ENCODE peak calls at places on chromosomes 2 and 18, in seven cellular contexts. P is astrocyte; I is effector memory CD4-positive, alpha-beta T cell; J is ovary; D is HepG2; Q is body of pancreas; Z is cardiac muscle cell. M is an unnamed sample. For H3K4me1 and H3K27me3, the result is how much of the 10 kb centered on the place peaks cover.

GRCh38 chr2:195029804-195030654 is 627.0 kb upstream of the SLC39A10 start:
- DNase-seq in Z (no peak), P (no peak), I (no peak), Q (no peak), D (no peak), J (no peak), M (no peak)

GRCh38 chr2:28377984-28378678 is 14.5 kb upstream of the FOSL2 start:
- DNase-seq in J (no peak), Z (no peak), P (no peak), Q (peak), D (no peak), I (no peak), M (no peak)

GRCh38 chr2:222959358-222959757 is 92.6 kb upstream of the KCNE4 start:
- DNase-seq in P (peak), I (no peak), Q (no peak), J (no peak), D (peak), Z (peak), M (no peak)

GRCh38 chr18:36075862-36076587 is 8.7 kb upstream of the RPRD1A start:
- DNase-seq in P (peak), I (no peak), J (no peak), Z (peak), D (peak), Q (no peak), M (no peak)

GRCh38 chr2:191265311-191266170 is 20.3 kb downstream of the MYO1B start:
- DNase-seq in P (peak), D (no peak), Z (peak), Q (no peak), I (no peak), J (no peak), M (no peak)

GRCh38 chr2:27464443-27464842 is 22.3 kb downstream of the KRTCAP3 start:
- DNase-seq in P (no peak), Q (no peak), I (no peak), Z (no peak), D (no peak), J (no peak), M (no peak)

GRCh38 chr18:36470896-36471295 is 173.4 kb downstream of the FHOD3 start:
- DNase-seq in Q (no peak), D (no peak), I (no peak), J (no peak), P (no peak), Z (no peak), M (no peak)

GRCh38 chr2:79855264-79856006 is 342.6 kb downstream of the CTNNA2 start:
- DNase-seq in Z (no peak), P (no peak), D (no peak), I (no peak), J (no peak), Q (peak), M (no peak)

GRCh38 chr18:43668866-43669265 is 391.6 kb upstream of the SYT4 start:
- DNase-seq in J (no peak), Z (no peak), I (no peak), Q (no peak), D (no peak), P (no peak), M (no peak)

GRCh38 chr2:74833418-74834233 is at the start of gene HK2:
- DNase-seq in J (peak), P (peak), Z (peak), I (peak), D (peak), Q (peak), M (peak)

GRCh38 chr18:66655407-66655806 is 51.5 kb upstream of the CDH19 start:
- DNase-seq in D (no peak), Z (no peak), P (no peak), J (no peak), Q (no peak), I (no peak), M (no peak)

GRCh38 chr2:43311276-43311675 is 84.9 kb upstream of the ZFP36L2 start:
- DNase-seq in P (peak), Q (no peak), I (no peak), D (peak), J (no peak), Z (peak), M (no peak)

GRCh38 chr2:2054363-2054882 is 276.7 kb downstream of the MYT1L start:
- DNase-seq in J (no peak), P (no peak), Z (no peak), D (no peak), I (no peak), Q (no peak), M (no peak)

GRCh38 chr2:240132651-240132980 is 3.5 kb downstream of the COPS9 start:
- DNase-seq in I (no peak), D (no peak), Q (no peak), J (no peak), Z (no peak), P (no peak), M (no peak)

GRCh38 chr2:41791523-41791922 is 256.3 kb upstream of the PKDCC start:
- DNase-seq in Z (peak), D (peak), I (no peak), J (no peak), Q (peak), P (peak), M (no peak)

GRCh38 chr2:74059137-74059775 is 74.5 kb downstream of the TET3 start:
- DNase-seq in I (no peak), P (no peak), J (no peak), D (no peak), Q (no peak), Z (no peak), M (no peak)

GRCh38 chr2:170843656-170844055 is 27.0 kb downstream of the GAD1 start:
- DNase-seq in P (peak), J (no peak), Q (no peak), Z (peak), D (no peak), I (no peak), M (no peak)

GRCh38 chr2:109144271-109144670 is 15.3 kb downstream of the SH3RF3 start:
- DNase-seq in P (no peak), J (no peak), I (no peak), D (no peak), Q (no peak), Z (no peak), M (peak)

GRCh38 chr2:129711816-129712420 is 267.5 kb upstream of the RAB6C start:
- DNase-seq in D (no peak), J (no peak), Q (no peak), P (no peak), Z (no peak), I (no peak), M (no peak)

GRCh38 chr2:217876253-217876570 is 126.6 kb downstream of the TNS1 start:
- DNase-seq in Z (no peak), P (no peak), J (no peak), Q (no peak), I (no peak), D (no peak), M (no peak)

GRCh38 chr2:217877866-217878265 is 124.9 kb downstream of the TNS1 start:
- DNase-seq in Z (no peak), I (no peak), P (no peak), J (no peak), D (no peak), Q (no peak), M (no peak)

GRCh38 chr2:217880490-217880889 is 122.3 kb downstream of the TNS1 start:
- DNase-seq in P (no peak), J (no peak), Z (no peak), D (no peak), I (no peak), Q (no peak), M (no peak)

GRCh38 chr2:217880891-217881290 is 121.9 kb downstream of the TNS1 start:
- DNase-seq in P (no peak), Q (no peak), Z (no peak), D (no peak), J (no peak), I (no peak), M (no peak)

GRCh38 chr2:217878865-217879595 is 123.8 kb downstream of the TNS1 start:
- DNase-seq in D (no peak), Q (no peak), P (no peak), Z (no peak), J (peak), I (no peak), M (no peak)
- H3K4me1 ChIP-seq in D (under half), Q (under half), P (under half), Z (under half), J (under half), I (under half), M (under half)

DNA sequence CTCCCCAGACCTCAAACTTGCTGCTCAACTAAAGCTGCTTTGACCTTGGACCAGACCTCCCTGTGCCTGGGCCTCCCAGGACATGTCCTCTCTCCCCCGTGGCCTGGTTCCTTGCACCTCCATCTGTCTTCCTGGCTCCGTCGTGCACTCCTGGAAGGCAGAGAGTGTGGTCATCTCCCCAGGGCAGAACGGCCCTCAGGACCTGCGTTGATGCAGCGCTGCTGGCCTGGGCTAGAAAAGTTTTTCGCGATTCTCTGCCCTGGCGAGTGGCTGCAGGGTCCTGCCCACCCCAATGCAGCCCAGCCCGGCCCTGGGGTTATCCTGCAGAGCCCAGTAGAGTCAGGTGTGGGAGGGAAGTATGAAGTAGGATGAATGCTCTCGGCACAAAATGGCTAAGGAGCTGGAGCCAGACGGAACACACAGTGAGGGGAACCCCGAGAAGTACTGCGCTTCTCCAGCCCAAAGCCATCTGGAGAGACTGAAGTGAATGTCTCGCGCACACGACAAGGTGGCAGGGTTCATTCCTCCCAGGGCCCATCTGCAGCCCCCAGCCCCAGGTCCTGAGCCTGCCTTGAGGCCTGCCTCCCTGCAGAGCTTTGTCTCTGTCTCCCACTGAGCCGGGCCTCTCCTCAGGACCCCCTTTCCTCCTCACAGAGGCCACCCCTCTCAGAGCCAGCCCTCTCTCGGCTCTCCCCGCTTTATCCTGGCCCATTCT is 41.7 kb downstream of the ATOH8 start:
- DNase-seq in Q (no peak), I (no peak), P (no peak), J (no peak), Z (no peak), D (no peak), M (no peak)
- H3K27ac ChIP-seq in Q (no peak), I (no peak), P (no peak), J (peak), Z (no peak), D (no peak), M (no peak)

GRCh38 chr2:130726614-130727180 is 2.2 kb upstream of the GPR148 start:
- DNase-seq in P (no peak), Z (no peak), Q (no peak), J (no peak), D (no peak), I (no peak), M (no peak)

GRCh38 chr2:130728549-130729310 is at the start of gene GPR148:
- DNase-seq in Z (no peak), P (no peak), I (no peak), Q (no peak), D (no peak), J (no peak), M (no peak)

GRCh38 chr2:130728007-130728454 is 839 bp upstream of the GPR148 start:
- DNase-seq in D (no peak), J (no peak), Z (peak), P (peak), Q (peak), I (peak), M (peak)

GRCh38 chr2:130727286-130727924 is 1.5 kb upstream of the GPR148 start:
- DNase-seq in J (peak), P (peak), Z (peak), Q (peak), D (no peak), I (peak), M (peak)

DNA sequence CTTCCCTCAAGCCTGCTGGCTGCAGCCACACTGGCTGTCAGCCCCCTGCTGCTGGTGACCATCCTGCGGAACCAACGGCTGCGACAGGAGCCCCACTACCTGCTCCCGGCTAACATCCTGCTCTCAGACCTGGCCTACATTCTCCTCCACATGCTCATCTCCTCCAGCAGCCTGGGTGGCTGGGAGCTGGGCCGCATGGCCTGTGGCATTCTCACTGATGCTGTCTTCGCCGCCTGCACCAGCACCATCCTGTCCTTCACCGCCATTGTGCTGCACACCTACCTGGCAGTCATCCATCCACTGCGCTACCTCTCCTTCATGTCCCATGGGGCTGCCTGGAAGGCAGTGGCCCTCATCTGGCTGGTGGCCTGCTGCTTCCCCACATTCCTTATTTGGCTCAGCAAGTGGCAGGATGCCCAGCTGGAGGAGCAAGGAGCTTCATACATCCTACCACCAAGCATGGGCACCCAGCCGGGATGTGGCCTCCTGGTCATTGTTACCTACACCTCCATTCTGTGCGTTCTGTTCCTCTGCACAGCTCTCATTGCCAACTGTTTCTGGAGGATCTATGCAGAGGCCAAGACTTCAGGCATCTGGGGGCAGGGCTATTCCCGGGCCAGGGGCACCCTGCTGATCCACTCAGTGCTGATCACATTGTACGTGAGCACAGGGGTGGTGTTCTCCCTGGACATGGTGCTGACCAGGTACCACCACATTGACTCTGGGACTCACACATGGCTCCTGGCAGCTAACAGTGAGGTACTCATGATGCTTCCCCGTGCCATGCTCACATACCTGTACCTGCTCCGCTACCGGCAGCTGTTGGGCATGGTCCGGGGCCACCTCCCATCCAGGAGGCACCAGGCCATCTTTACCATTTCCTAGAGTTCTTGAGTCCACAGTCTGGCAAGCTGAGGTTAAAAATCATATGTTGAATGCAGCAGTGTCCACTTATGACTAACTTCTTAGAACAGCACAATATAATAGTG is 735 bp downstream of the GPR148 start:
- DNase-seq in Q (no peak), P (no peak), D (no peak), J (no peak), Z (no peak), I (no peak), M (no peak)
- H3K27me3 ChIP-seq in Q (under half), P (under half), D (under half), J (under half), Z (under half), I (under half), M (under half)

DNA sequence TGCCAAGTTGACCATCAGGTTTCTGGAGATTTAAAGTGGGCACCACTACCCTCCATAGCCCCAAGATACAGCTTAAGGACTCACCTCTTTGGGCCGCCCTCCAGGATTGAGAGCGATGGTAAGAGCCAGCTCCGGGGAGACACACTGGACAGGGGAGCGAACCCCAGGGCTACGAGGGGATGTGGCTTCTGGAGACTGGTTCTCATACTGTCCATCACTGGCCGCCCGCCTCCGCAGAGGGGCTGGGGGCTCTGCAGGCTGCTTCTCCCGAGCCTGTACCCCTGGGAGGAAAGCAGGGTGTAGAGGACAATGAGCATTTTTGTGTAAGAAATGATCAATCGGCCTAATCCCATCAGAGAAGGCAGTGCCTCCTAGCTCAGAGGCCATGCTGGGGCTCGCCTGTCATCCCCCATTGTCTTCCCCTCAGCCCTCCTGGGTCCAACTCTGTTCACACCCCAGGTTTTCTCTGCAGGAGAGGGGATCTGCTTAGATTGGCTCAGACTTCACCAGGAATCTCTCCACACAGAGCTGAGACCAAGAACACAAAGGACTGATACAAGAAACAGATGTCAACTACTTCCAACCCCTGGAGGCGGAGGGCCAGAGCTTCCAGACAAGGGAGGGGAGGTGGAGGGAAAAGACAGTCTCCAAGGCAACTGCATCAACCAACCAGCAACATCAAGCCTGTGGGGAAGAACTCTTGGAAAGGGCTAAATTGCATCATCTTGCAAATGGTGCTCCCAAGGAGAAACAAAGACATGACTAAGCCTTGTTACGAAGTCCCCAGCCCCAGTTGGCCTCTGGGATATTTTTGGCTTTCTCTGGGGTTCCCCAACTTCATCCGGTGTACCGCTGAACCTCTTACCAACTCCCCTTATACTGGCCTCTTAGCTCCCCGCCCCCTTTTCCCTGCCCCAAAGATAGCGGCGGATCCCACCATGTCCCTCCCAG is 166.6 kb downstream of the TNS1 start:
- DNase-seq in J (no peak), D (no peak), I (no peak), P (peak), Q (peak), Z (peak), M (no peak)
- H3K4me1 ChIP-seq in J (under half), D (under half), I (under half), P (under half), Q (under half), Z (under half), M (under half)

DNA sequence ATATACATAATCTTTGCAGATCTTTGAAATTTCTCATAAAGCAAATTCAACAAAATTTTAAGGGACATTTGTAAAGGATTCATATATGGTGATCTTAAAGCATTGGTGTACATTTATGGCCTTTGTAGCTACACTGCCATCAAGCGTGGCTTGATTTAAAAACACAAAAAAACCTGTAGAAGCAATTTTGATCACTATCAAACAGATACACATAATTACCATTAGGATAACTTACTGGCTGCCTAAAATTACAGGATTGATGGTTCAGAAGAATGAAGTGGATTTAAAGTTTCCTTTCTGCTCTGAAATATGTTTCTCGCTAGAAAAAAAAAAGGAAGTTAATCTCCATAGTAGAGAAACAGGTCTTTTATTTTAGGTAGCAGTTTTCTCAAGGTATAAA is 31.4 kb downstream of the MAPRE2 start:
- DNase-seq in P (no peak), D (no peak), I (no peak), J (no peak), Z (no peak), Q (no peak), M (no peak)
- H3K27ac ChIP-seq in P (no peak), D (no peak), I (no peak), J (no peak), Z (no peak), Q (no peak), M (no peak)

M was measured in CD8-positive, alpha-beta memory T cell.